ENCODE peak calls at places on chromosomes 3 and 15, in seven cellular contexts. R, G, J, B, W, F and Q are unnamed samples.

GRCh38 chr15:33111051-33111451 is 83.5 kb downstream of the FMN1 start:
- DNase-seq in R (no peak), G (peak; percentile 38), J (peak; percentile 44), B (no peak), W (no peak), F (no peak), Q (no peak)

GRCh38 chr3:183411216-183411922 is 17.1 kb downstream of the MCF2L2 start:
- DNase-seq in R (no peak), G (no peak), J (no peak), B (no peak), W (no peak), F (no peak), Q (no peak)

GRCh38 chr15:62059818-62060115 is 480 bp downstream of the VPS13C start:
- DNase-seq in R (peak; percentile 80), G (no peak), J (peak; percentile 53), B (no peak), W (no peak), F (peak; percentile 64), Q (peak; percentile 33)

GRCh38 chr3:5231067-5231466 is 43.6 kb downstream of the EDEM1 start:
- DNase-seq in R (no peak), G (no peak), J (no peak), B (no peak), W (no peak), F (no peak), Q (no peak)

GRCh38 chr3:106332884-106333283 is 464.1 kb upstream of the CBLB start:
- DNase-seq in R (no peak), G (no peak), J (peak; percentile 15), B (no peak), W (no peak), F (peak; percentile 76), Q (no peak)

GRCh38 chr3:130992344-130992743 is 34.3 kb downstream of the ASTE1 start:
- DNase-seq in R (no peak), G (no peak), J (no peak), B (no peak), W (no peak), F (no peak), Q (no peak)

GRCh38 chr3:190130037-190130436 is 9.3 kb upstream of the P3H2 start:
- DNase-seq in R (no peak), G (no peak), J (no peak), B (no peak), W (no peak), F (no peak), Q (no peak)

GRCh38 chr3:132265488-132265887 is 51.7 kb upstream of the ACP3 start:
- DNase-seq in R (no peak), G (no peak), J (no peak), B (no peak), W (no peak), F (no peak), Q (no peak)

GRCh38 chr3:197249542-197249941 is 48.9 kb downstream of the DLG1 start:
- DNase-seq in R (no peak), G (no peak), J (no peak), B (no peak), W (no peak), F (no peak), Q (no peak)

GRCh38 chr3:168036654-168037419 is 58.9 kb downstream of the GOLIM4 start:
- DNase-seq in R (no peak), G (no peak), J (no peak), B (no peak), W (no peak), F (no peak), Q (no peak)

GRCh38 chr3:127371338-127371737 is 83.5 kb upstream of the PRR20G start:
- DNase-seq in R (no peak), G (no peak), J (no peak), B (no peak), W (no peak), F (no peak), Q (no peak)

GRCh38 chr15:41512512-41513281 is 930 bp downstream of the LTK start:
- DNase-seq in R (no peak), G (no peak), J (peak; percentile 24), B (no peak), W (no peak), F (no peak), Q (no peak)

GRCh38 chr15:95662638-95663037 is 667.9 kb upstream of the NR2F2 start:
- DNase-seq in R (no peak), G (no peak), J (no peak), B (no peak), W (no peak), F (no peak), Q (no peak)

GRCh38 chr15:31161990-31162389 is 60.5 kb upstream of the TRPM1 start:
- DNase-seq in R (no peak), G (no peak), J (no peak), B (no peak), W (no peak), F (no peak), Q (no peak)

GRCh38 chr3:190855151-190855550 is 7.3 kb downstream of the GMNC start:
- DNase-seq in R (no peak), G (no peak), J (no peak), B (no peak), W (no peak), F (no peak), Q (no peak)

GRCh38 chr3:86993704-86994103 is 2.8 kb upstream of the VGLL3 start:
- DNase-seq in R (no peak), G (no peak), J (peak; percentile 87), B (no peak), W (no peak), F (no peak), Q (no peak)

GRCh38 chr3:89851974-89852621 is 744.7 kb downstream of the EPHA3 start:
- DNase-seq in R (no peak), G (peak; percentile 5), J (peak; percentile 92), B (no peak), W (no peak), F (no peak), Q (no peak)

GRCh38 chr3:161977063-161977462 is 480.5 kb downstream of the OTOL1 start:
- DNase-seq in R (no peak), G (no peak), J (no peak), B (no peak), W (no peak), F (no peak), Q (no peak)

GRCh38 chr3:116059421-116060096 is 385.7 kb downstream of the LSAMP start:
- DNase-seq in R (no peak), G (peak; percentile 81), J (peak; percentile 96), B (peak; percentile 57), W (no peak), F (no peak), Q (no peak)

GRCh38 chr3:196793224-196793623 is 53.6 kb downstream of the PAK2 start:
- DNase-seq in R (no peak), G (peak; percentile 88), J (no peak), B (peak; percentile 73), W (no peak), F (no peak), Q (no peak)

GRCh38 chr15:38035701-38036100 is 101.3 kb downstream of the TMCO5A start:
- DNase-seq in R (no peak), G (no peak), J (no peak), B (no peak), W (no peak), F (no peak), Q (no peak)

GRCh38 chr3:8608791-8609171 is 35.8 kb downstream of the SSUH2 start:
- DNase-seq in R (no peak), G (no peak), J (no peak), B (no peak), W (no peak), F (no peak), Q (no peak)

GRCh38 chr3:31125413-31126020 is 231.1 kb upstream of the GADL1 start:
- DNase-seq in R (no peak), G (no peak), J (peak; percentile 8), B (no peak), W (no peak), F (no peak), Q (no peak)

GRCh38 chr3:155065537-155065936 is 14.6 kb upstream of the MME start:
- DNase-seq in R (no peak), G (peak; percentile 93), J (no peak), B (peak; percentile 47), W (no peak), F (no peak), Q (no peak)

GRCh38 chr3:191761906-191762305 is 300.9 kb downstream of the PYDC2 start:
- DNase-seq in R (no peak), G (peak; percentile 33), J (peak; percentile 72), B (no peak), W (no peak), F (no peak), Q (no peak)

GRCh38 chr3:27521179-27521871 is 37.1 kb upstream of the SLC4A7 start:
- DNase-seq in R (no peak), G (peak; percentile 94), J (no peak), B (peak; percentile 86), W (no peak), F (no peak), Q (peak; percentile 62)

GRCh38 chr3:8635625-8636024 is 9.0 kb downstream of the SSUH2 start:
- DNase-seq in R (no peak), G (no peak), J (no peak), B (no peak), W (no peak), F (no peak), Q (no peak)